ENCODE peak calls at places on chromosome 3, in nine cellular contexts. One of them, this sample, is unnamed.

GRCh38 chr3:156681003-156681402 is 6.6 kb downstream of the TIPARP start:
- DNase-seq in ovary: no peak
- DNase-seq in adrenal gland: no peak
- DNase-seq in CD8-positive, alpha-beta memory T cell: no peak
- DNase-seq in brain microvascular endothelial cell: peak; percentile 95
- DNase-seq in CD8-positive, alpha-beta T cell: no peak
- DNase-seq in breast epithelium: peak; percentile 69
- DNase-seq in upper lobe of right lung: no peak
- DNase-seq in transverse colon: peak; percentile 28
- DNase-seq in this sample: no peak

GRCh38 chr3:49454457-49454856 is 15.6 kb upstream of the DAG1 start:
- DNase-seq in upper lobe of right lung: no peak
- DNase-seq in CD8-positive, alpha-beta memory T cell: no peak
- DNase-seq in ovary: no peak
- DNase-seq in brain microvascular endothelial cell: no peak
- DNase-seq in breast epithelium: no peak
- DNase-seq in adrenal gland: no peak
- DNase-seq in CD8-positive, alpha-beta T cell: no peak
- DNase-seq in transverse colon: no peak
- DNase-seq in this sample: no peak

GRCh38 chr3:113626513-113627371 is 69.7 kb downstream of the USF3 start:
- DNase-seq in CD8-positive, alpha-beta T cell: no peak
- DNase-seq in upper lobe of right lung: no peak
- DNase-seq in adrenal gland: peak; percentile 54
- DNase-seq in transverse colon: peak; percentile 57
- DNase-seq in brain microvascular endothelial cell: peak; percentile 71
- DNase-seq in CD8-positive, alpha-beta memory T cell: no peak
- DNase-seq in ovary: peak; percentile 28
- DNase-seq in breast epithelium: no peak
- DNase-seq in this sample: peak; percentile 35

GRCh38 chr3:123469323-123469995 is 20.6 kb upstream of the ADCY5 start:
- DNase-seq in CD8-positive, alpha-beta memory T cell: no peak
- DNase-seq in breast epithelium: no peak
- DNase-seq in brain microvascular endothelial cell: no peak
- DNase-seq in CD8-positive, alpha-beta T cell: no peak
- DNase-seq in ovary: no peak
- DNase-seq in adrenal gland: no peak
- DNase-seq in upper lobe of right lung: no peak
- DNase-seq in transverse colon: no peak
- DNase-seq in this sample: no peak

GRCh38 chr3:86973440-86973839 is 17.5 kb downstream of the VGLL3 start:
- DNase-seq in breast epithelium: no peak
- DNase-seq in CD8-positive, alpha-beta memory T cell: no peak
- DNase-seq in transverse colon: no peak
- DNase-seq in brain microvascular endothelial cell: peak; percentile 96
- DNase-seq in ovary: no peak
- DNase-seq in CD8-positive, alpha-beta T cell: no peak
- DNase-seq in adrenal gland: no peak
- DNase-seq in upper lobe of right lung: no peak
- DNase-seq in this sample: no peak

GRCh38 chr3:104291437-104291851 is 1075.3 kb upstream of the ALCAM start:
- DNase-seq in CD8-positive, alpha-beta T cell: no peak
- DNase-seq in CD8-positive, alpha-beta memory T cell: no peak
- DNase-seq in brain microvascular endothelial cell: no peak
- DNase-seq in breast epithelium: no peak
- DNase-seq in adrenal gland: peak; percentile 17
- DNase-seq in ovary: no peak
- DNase-seq in upper lobe of right lung: no peak
- DNase-seq in transverse colon: no peak
- DNase-seq in this sample: no peak

GRCh38 chr3:37493485-37494080 is 319.2 kb upstream of the LRRFIP2 start:
- DNase-seq in transverse colon: no peak
- DNase-seq in ovary: no peak
- DNase-seq in upper lobe of right lung: no peak
- DNase-seq in breast epithelium: no peak
- DNase-seq in CD8-positive, alpha-beta T cell: no peak
- DNase-seq in adrenal gland: no peak
- DNase-seq in CD8-positive, alpha-beta memory T cell: no peak
- DNase-seq in brain microvascular endothelial cell: no peak
- DNase-seq in this sample: no peak

GRCh38 chr3:23019596-23020300 is 183.4 kb upstream of the UBE2E2 start:
- DNase-seq in adrenal gland: no peak
- DNase-seq in brain microvascular endothelial cell: peak; percentile 36
- DNase-seq in ovary: no peak
- DNase-seq in transverse colon: no peak
- DNase-seq in breast epithelium: no peak
- DNase-seq in upper lobe of right lung: no peak
- DNase-seq in CD8-positive, alpha-beta T cell: no peak
- DNase-seq in CD8-positive, alpha-beta memory T cell: no peak
- DNase-seq in this sample: no peak

GRCh38 chr3:184591789-184592188 is 30.2 kb downstream of the EPHB3 start:
- DNase-seq in breast epithelium: no peak
- DNase-seq in adrenal gland: no peak
- DNase-seq in transverse colon: no peak
- DNase-seq in CD8-positive, alpha-beta T cell: no peak
- DNase-seq in CD8-positive, alpha-beta memory T cell: no peak
- DNase-seq in ovary: no peak
- DNase-seq in brain microvascular endothelial cell: no peak
- DNase-seq in upper lobe of right lung: no peak
- DNase-seq in this sample: no peak

GRCh38 chr3:72445827-72446405 is 402.3 kb downstream of the SHQ1 start:
- DNase-seq in brain microvascular endothelial cell: no peak
- DNase-seq in adrenal gland: no peak
- DNase-seq in upper lobe of right lung: no peak
- DNase-seq in transverse colon: no peak
- DNase-seq in breast epithelium: no peak
- DNase-seq in CD8-positive, alpha-beta T cell: no peak
- DNase-seq in ovary: no peak
- DNase-seq in CD8-positive, alpha-beta memory T cell: no peak
- DNase-seq in this sample: no peak

GRCh38 chr3:139448104-139448503 is 28.2 kb downstream of the RBP2 start:
- DNase-seq in ovary: no peak
- DNase-seq in brain microvascular endothelial cell: no peak
- DNase-seq in upper lobe of right lung: no peak
- DNase-seq in CD8-positive, alpha-beta memory T cell: no peak
- DNase-seq in breast epithelium: no peak
- DNase-seq in transverse colon: no peak
- DNase-seq in CD8-positive, alpha-beta T cell: no peak
- DNase-seq in adrenal gland: no peak
- DNase-seq in this sample: no peak

GRCh38 chr3:168139947-168140346 is 44.2 kb upstream of the GOLIM4 start:
- DNase-seq in CD8-positive, alpha-beta memory T cell: no peak
- DNase-seq in upper lobe of right lung: no peak
- DNase-seq in transverse colon: no peak
- DNase-seq in CD8-positive, alpha-beta T cell: no peak
- DNase-seq in adrenal gland: no peak
- DNase-seq in breast epithelium: no peak
- DNase-seq in ovary: no peak
- DNase-seq in brain microvascular endothelial cell: no peak
- DNase-seq in this sample: no peak

GRCh38 chr3:178275793-178276192 is 260.4 kb upstream of the KCNMB2 start:
- DNase-seq in transverse colon: no peak
- DNase-seq in adrenal gland: no peak
- DNase-seq in upper lobe of right lung: no peak
- DNase-seq in CD8-positive, alpha-beta T cell: no peak
- DNase-seq in CD8-positive, alpha-beta memory T cell: no peak
- DNase-seq in brain microvascular endothelial cell: no peak
- DNase-seq in ovary: no peak
- DNase-seq in breast epithelium: no peak
- DNase-seq in this sample: no peak

GRCh38 chr3:184578822-184579221 is 17.2 kb downstream of the EPHB3 start:
- DNase-seq in upper lobe of right lung: no peak
- DNase-seq in CD8-positive, alpha-beta T cell: no peak
- DNase-seq in transverse colon: no peak
- DNase-seq in CD8-positive, alpha-beta memory T cell: no peak
- DNase-seq in brain microvascular endothelial cell: no peak
- DNase-seq in adrenal gland: no peak
- DNase-seq in ovary: no peak
- DNase-seq in breast epithelium: peak; percentile 83
- DNase-seq in this sample: no peak

GRCh38 chr3:128473737-128474136 is 7.0 kb upstream of the DNAJB8 start:
- DNase-seq in breast epithelium: no peak
- DNase-seq in brain microvascular endothelial cell: no peak
- DNase-seq in transverse colon: no peak
- DNase-seq in CD8-positive, alpha-beta memory T cell: no peak
- DNase-seq in adrenal gland: no peak
- DNase-seq in CD8-positive, alpha-beta T cell: no peak
- DNase-seq in ovary: no peak
- DNase-seq in upper lobe of right lung: no peak
- DNase-seq in this sample: no peak

GRCh38 chr3:128478576-128479506 is 12.2 kb upstream of the DNAJB8 start:
- DNase-seq in CD8-positive, alpha-beta memory T cell: no peak
- DNase-seq in upper lobe of right lung: no peak
- DNase-seq in ovary: no peak
- DNase-seq in breast epithelium: no peak
- DNase-seq in transverse colon: no peak
- DNase-seq in CD8-positive, alpha-beta T cell: no peak
- DNase-seq in adrenal gland: no peak
- DNase-seq in brain microvascular endothelial cell: no peak
- DNase-seq in this sample: no peak

GRCh38 chr3:128479558-128480086 is 12.9 kb upstream of the DNAJB8 start:
- DNase-seq in breast epithelium: no peak
- DNase-seq in upper lobe of right lung: no peak
- DNase-seq in brain microvascular endothelial cell: no peak
- DNase-seq in adrenal gland: no peak
- DNase-seq in ovary: no peak
- DNase-seq in transverse colon: no peak
- DNase-seq in CD8-positive, alpha-beta memory T cell: no peak
- DNase-seq in CD8-positive, alpha-beta T cell: no peak
- DNase-seq in this sample: no peak

GRCh38 chr3:128475355-128475754 is 8.7 kb upstream of the DNAJB8 start:
- DNase-seq in breast epithelium: no peak
- DNase-seq in CD8-positive, alpha-beta T cell: no peak
- DNase-seq in CD8-positive, alpha-beta memory T cell: no peak
- DNase-seq in ovary: no peak
- DNase-seq in transverse colon: no peak
- DNase-seq in adrenal gland: no peak
- DNase-seq in upper lobe of right lung: no peak
- DNase-seq in brain microvascular endothelial cell: no peak
- DNase-seq in this sample: no peak

GRCh38 chr3:128476659-128477058 is 10.0 kb upstream of the DNAJB8 start:
- DNase-seq in CD8-positive, alpha-beta memory T cell: no peak
- DNase-seq in ovary: no peak
- DNase-seq in adrenal gland: no peak
- DNase-seq in breast epithelium: no peak
- DNase-seq in upper lobe of right lung: no peak
- DNase-seq in brain microvascular endothelial cell: no peak
- DNase-seq in transverse colon: no peak
- DNase-seq in CD8-positive, alpha-beta T cell: no peak
- DNase-seq in this sample: no peak
- H3K27me3 ChIP-seq in CD8-positive, alpha-beta memory T cell: no peaks in the 10 kb centered on the region
- H3K27me3 ChIP-seq in ovary: no peaks in the 10 kb centered on the region
- H3K27me3 ChIP-seq in adrenal gland: peaks cover 47% of the 10 kb centered on the region
- H3K27me3 ChIP-seq in breast epithelium: peaks cover 2% of the 10 kb centered on the region
- H3K27me3 ChIP-seq in upper lobe of right lung: peaks cover 37% of the 10 kb centered on the region
- H3K27me3 ChIP-seq in brain microvascular endothelial cell: peaks cover 56% of the 10 kb centered on the region
- H3K27me3 ChIP-seq in transverse colon: peaks cover 77% of the 10 kb centered on the region
- H3K27me3 ChIP-seq in CD8-positive, alpha-beta T cell: no peaks in the 10 kb centered on the region
- H3K27me3 ChIP-seq in this sample: peaks cover 86% of the 10 kb centered on the region

DNA sequence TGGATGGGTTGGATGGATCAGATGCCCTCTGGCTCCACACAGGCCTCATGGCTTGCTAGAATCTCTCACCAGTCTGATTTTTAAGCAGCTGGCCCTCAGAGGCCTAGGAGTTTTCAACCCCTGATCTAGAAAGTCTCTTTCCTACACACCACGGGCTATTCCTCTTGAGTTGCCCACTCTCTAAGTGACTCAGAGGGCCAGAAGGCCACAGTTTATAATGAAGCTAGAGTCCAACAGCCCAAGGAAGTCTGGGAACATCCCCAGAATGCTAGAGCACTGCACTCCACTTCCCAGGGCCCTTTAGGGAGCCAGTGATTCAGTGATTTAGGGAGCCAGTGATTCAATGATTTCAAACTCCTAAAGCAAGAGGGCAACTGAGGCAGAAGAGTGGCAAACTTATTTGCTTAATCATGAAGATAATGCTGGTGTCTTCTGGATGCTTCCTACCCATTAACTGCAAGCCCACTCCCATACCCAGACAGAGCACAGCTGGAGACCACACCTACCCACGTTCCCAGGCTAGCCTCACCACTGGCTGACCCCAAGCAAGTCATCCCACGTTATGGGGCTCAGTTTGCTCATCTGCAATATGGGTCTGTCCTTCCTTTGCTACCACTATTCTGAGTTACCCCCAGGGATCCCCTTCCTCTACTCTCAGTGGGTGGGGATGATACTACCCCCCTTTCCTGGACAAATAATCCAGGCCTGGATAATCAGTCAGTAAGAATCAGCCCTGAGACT is 36.7 kb downstream of the ABTB1 start:
- DNase-seq in upper lobe of right lung: no peak
- DNase-seq in adrenal gland: peak; percentile 29
- DNase-seq in brain microvascular endothelial cell: no peak
- DNase-seq in breast epithelium: no peak
- DNase-seq in CD8-positive, alpha-beta T cell: no peak
- DNase-seq in CD8-positive, alpha-beta memory T cell: no peak
- DNase-seq in ovary: no peak
- DNase-seq in transverse colon: peak; percentile 3
- DNase-seq in this sample: no peak
- H3K27me3 ChIP-seq in upper lobe of right lung: no peaks in the 10 kb centered on the region
- H3K27me3 ChIP-seq in adrenal gland: no peaks in the 10 kb centered on the region
- H3K27me3 ChIP-seq in brain microvascular endothelial cell: no peaks in the 10 kb centered on the region
- H3K27me3 ChIP-seq in breast epithelium: no peaks in the 10 kb centered on the region
- H3K27me3 ChIP-seq in CD8-positive, alpha-beta T cell: no peaks in the 10 kb centered on the region
- H3K27me3 ChIP-seq in CD8-positive, alpha-beta memory T cell: no peaks in the 10 kb centered on the region
- H3K27me3 ChIP-seq in ovary: no peaks in the 10 kb centered on the region
- H3K27me3 ChIP-seq in transverse colon: no peaks in the 10 kb centered on the region
- H3K27me3 ChIP-seq in this sample: no peaks in the 10 kb centered on the region

GRCh38 chr3:169144271-169144670 is 519.2 kb downstream of the MECOM start:
- DNase-seq in ovary: no peak
- DNase-seq in transverse colon: no peak
- DNase-seq in upper lobe of right lung: no peak
- DNase-seq in brain microvascular endothelial cell: no peak
- DNase-seq in adrenal gland: no peak
- DNase-seq in breast epithelium: no peak
- DNase-seq in CD8-positive, alpha-beta memory T cell: no peak
- DNase-seq in CD8-positive, alpha-beta T cell: no peak
- DNase-seq in this sample: no peak
- H3K27me3 ChIP-seq in ovary: no peaks in the 10 kb centered on the region
- H3K27me3 ChIP-seq in transverse colon: peaks cover 69% of the 10 kb centered on the region
- H3K27me3 ChIP-seq in upper lobe of right lung: peaks cover 34% of the 10 kb centered on the region
- H3K27me3 ChIP-seq in brain microvascular endothelial cell: no peaks in the 10 kb centered on the region
- H3K27me3 ChIP-seq in adrenal gland: peaks cover 75% of the 10 kb centered on the region
- H3K27me3 ChIP-seq in breast epithelium: no peaks in the 10 kb centered on the region
- H3K27me3 ChIP-seq in CD8-positive, alpha-beta memory T cell: peaks cover 18% of the 10 kb centered on the region
- H3K27me3 ChIP-seq in CD8-positive, alpha-beta T cell: peaks cover 27% of the 10 kb centered on the region
- H3K27me3 ChIP-seq in this sample: peaks cover 98% of the 10 kb centered on the region

DNA sequence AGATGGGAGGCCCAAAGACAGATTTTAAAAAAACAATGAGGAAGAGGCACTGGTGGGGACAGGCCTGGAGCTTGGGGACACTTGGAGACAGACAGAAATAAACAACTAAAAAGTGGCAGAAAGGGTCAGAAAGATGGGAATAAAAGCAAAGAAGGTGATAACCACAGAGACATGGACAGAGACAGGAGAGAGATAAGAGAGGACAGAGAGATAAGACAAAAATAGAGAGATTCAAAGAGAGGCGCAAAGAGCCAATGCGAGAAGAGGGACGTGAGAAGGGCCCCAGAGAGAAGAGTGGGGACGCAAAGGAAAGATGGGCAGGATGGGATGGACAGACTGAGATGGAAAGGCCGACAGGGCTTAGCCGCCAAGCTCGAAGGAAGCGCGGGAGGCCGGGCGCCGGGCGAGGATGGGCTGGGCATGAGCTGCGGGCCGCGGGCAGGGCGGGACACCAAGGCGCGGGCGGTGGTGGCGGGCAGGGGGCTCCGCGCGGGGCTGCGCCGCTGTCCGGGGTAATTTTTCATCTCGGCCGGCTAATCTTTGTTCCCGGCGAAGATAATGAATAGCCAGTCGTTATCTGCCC is 3.1 kb upstream of the GATA2 start:
- DNase-seq in adrenal gland: no peak
- DNase-seq in brain microvascular endothelial cell: no peak
- DNase-seq in CD8-positive, alpha-beta memory T cell: no peak
- DNase-seq in breast epithelium: no peak
- DNase-seq in CD8-positive, alpha-beta T cell: no peak
- DNase-seq in ovary: no peak
- DNase-seq in upper lobe of right lung: no peak
- DNase-seq in transverse colon: no peak
- DNase-seq in this sample: no peak
- H3K27me3 ChIP-seq in adrenal gland: peaks cover 53% of the 10 kb centered on the region
- H3K27me3 ChIP-seq in brain microvascular endothelial cell: peaks cover 71% of the 10 kb centered on the region
- H3K27me3 ChIP-seq in CD8-positive, alpha-beta memory T cell: peaks cover 42% of the 10 kb centered on the region
- H3K27me3 ChIP-seq in breast epithelium: peaks cover 2% of the 10 kb centered on the region
- H3K27me3 ChIP-seq in CD8-positive, alpha-beta T cell: peaks cover 31% of the 10 kb centered on the region
- H3K27me3 ChIP-seq in ovary: peaks cover 4% of the 10 kb centered on the region
- H3K27me3 ChIP-seq in upper lobe of right lung: peaks cover 93% of the 10 kb centered on the region
- H3K27me3 ChIP-seq in transverse colon: peaks cover 100% of the 10 kb centered on the region
- H3K27me3 ChIP-seq in this sample: peaks cover 15% of the 10 kb centered on the region

This sample was measured in tibial nerve.